ENCODE peak calls at places on chromosomes 2 and 18, in ten cellular contexts. U is kidney; G is non-pigmented ciliary epithelial cell; A is activated naive CD4-positive, alpha-beta T cell; Y is substantia nigra; P is T-helper 17 cell; H is occipital lobe; O is stimulated activated CD8-positive, alpha-beta memory T cell treated with anti-CD3 and anti-CD28 coated beads, Interleukin-7, amount 100 ng/mL, for 1 hour; X is mesendoderm; F is GM23248. J is an unnamed sample.
A peak's percentile ranks its signal among the peaks of the same experiment; 100 is the strongest.

GRCh38 chr2:85436836-85437487 is 18.4 kb downstream of the SH2D6 start:
- DNase-seq in U (no peak), G (no peak), A (no peak), Y (no peak), P (no peak), H (no peak), O (no peak), X (no peak), F (no peak), J (no peak)

GRCh38 chr18:14189858-14190257 is 57.6 kb upstream of the ZNF519 start:
- DNase-seq in U (no peak), G (peak; percentile 49), A (no peak), Y (no peak), P (no peak), H (no peak), O (no peak), X (no peak), F (peak; percentile 50), J (peak; percentile 35)

GRCh38 chr18:63207154-63207790 is 112.3 kb downstream of the BCL2 start:
- DNase-seq in U (no peak), G (no peak), A (peak; percentile 6), Y (no peak), P (no peak), H (no peak), O (no peak), X (no peak), F (no peak), J (no peak)

GRCh38 chr2:10555810-10556111 is 107.6 kb upstream of the ODC1 start:
- DNase-seq in U (no peak), G (no peak), A (no peak), Y (no peak), P (no peak), H (no peak), O (no peak), X (no peak), F (no peak), J (no peak)

GRCh38 chr18:45359275-45360009 is 255.8 kb upstream of the SLC14A2 start:
- DNase-seq in U (no peak), G (no peak), A (no peak), Y (no peak), P (no peak), H (no peak), O (no peak), X (peak; percentile 74), F (no peak), J (no peak)

GRCh38 chr2:232327089-232328037 is 51.2 kb upstream of the ALPP start:
- DNase-seq in U (peak; percentile 85), G (peak; percentile 15), A (peak; percentile 89), Y (peak; percentile 63), P (peak; percentile 66), H (peak; percentile 33), O (peak; percentile 70), X (peak; percentile 81), F (peak; percentile 65), J (no peak)

GRCh38 chr2:16461672-16462071 is 204.0 kb downstream of the CYRIA start:
- DNase-seq in U (no peak), G (no peak), A (no peak), Y (no peak), P (no peak), H (no peak), O (no peak), X (peak; percentile 65), F (no peak), J (no peak)

GRCh38 chr2:105425936-105426625 is 27.2 kb upstream of the FHL2 start:
- DNase-seq in U (no peak), G (no peak), A (no peak), Y (no peak), P (no peak), H (no peak), O (no peak), X (no peak), F (no peak), J (no peak)

GRCh38 chr2:68807821-68808266 is 63.4 kb downstream of the BMP10 start:
- DNase-seq in U (no peak), G (no peak), A (no peak), Y (no peak), P (no peak), H (no peak), O (no peak), X (peak; percentile 19), F (peak; percentile 46), J (peak; percentile 20)

GRCh38 chr18:12423820-12424219 is 16.1 kb downstream of the PRELID3A start:
- DNase-seq in U (no peak), G (no peak), A (no peak), Y (no peak), P (no peak), H (no peak), O (no peak), X (no peak), F (no peak), J (no peak)

GRCh38 chr18:50700245-50701165 is 119.3 kb downstream of the MRO start:
- DNase-seq in U (no peak), G (no peak), A (no peak), Y (no peak), P (no peak), H (no peak), O (no peak), X (peak; percentile 27), F (no peak), J (no peak)

GRCh38 chr2:222973237-222973636 is 78.8 kb upstream of the KCNE4 start:
- DNase-seq in U (no peak), G (no peak), A (no peak), Y (no peak), P (no peak), H (no peak), O (no peak), X (no peak), F (no peak), J (no peak)

GRCh38 chr2:149598014-149598395 is 10.4 kb upstream of the MMADHC start:
- DNase-seq in U (no peak), G (no peak), A (no peak), Y (no peak), P (no peak), H (no peak), O (no peak), X (no peak), F (peak; percentile 57), J (no peak)

GRCh38 chr18:73614812-73615211 is 532.8 kb downstream of the FBXO15 start:
- DNase-seq in U (no peak), G (peak; percentile 71), A (no peak), Y (no peak), P (no peak), H (no peak), O (no peak), X (no peak), F (peak; percentile 84), J (no peak)

GRCh38 chr18:78739115-78739514 is 240.5 kb upstream of the SALL3 start:
- DNase-seq in U (no peak), G (no peak), A (no peak), Y (no peak), P (no peak), H (no peak), O (no peak), X (no peak), F (no peak), J (no peak)

GRCh38 chr2:228157841-228158240 is 23.6 kb downstream of the SPHKAP start:
- DNase-seq in U (no peak), G (no peak), A (no peak), Y (no peak), P (no peak), H (no peak), O (no peak), X (no peak), F (no peak), J (no peak)

GRCh38 chr2:14587119-14587518 is 45.4 kb upstream of the LRATD1 start:
- DNase-seq in U (no peak), G (peak; percentile 13), A (no peak), Y (no peak), P (no peak), H (no peak), O (no peak), X (no peak), F (peak; percentile 41), J (no peak)

GRCh38 chr2:204796581-204796980 is 251.3 kb downstream of the PARD3B start:
- DNase-seq in U (no peak), G (no peak), A (no peak), Y (no peak), P (no peak), H (no peak), O (no peak), X (no peak), F (no peak), J (no peak)

GRCh38 chr2:155026646-155027045 is 328.2 kb downstream of the KCNJ3 start:
- DNase-seq in U (no peak), G (no peak), A (no peak), Y (no peak), P (no peak), H (no peak), O (no peak), X (no peak), F (no peak), J (no peak)

GRCh38 chr2:211347328-211347727 is 790.9 kb downstream of the CPS1 start:
- DNase-seq in U (no peak), G (no peak), A (no peak), Y (no peak), P (no peak), H (no peak), O (no peak), X (peak; percentile 28), F (no peak), J (no peak)

J was measured in pulmonary artery endothelial cell.